ENCODE peak calls at places on chromosomes 16 and 17, in ten cellular contexts. R is iris pigment epithelial cell, G is GF-D8, B is mucosa of descending colon, L is kidney tubule cell, I is NCI-H345, U is neural progenitor cell, J is NCI-H2081, D is adrenal gland, A is NCI-H526 treated with DMSO at 0.1 percent for 48 hours. K is an unnamed sample.

GRCh38 chr16:30902070-30902972 is 5.9 kb downstream of the CTF1 start:
- DNase-seq in R (peak; percentile 67), I (peak; percentile 71), U (peak; percentile 92), J (peak; percentile 46), L (peak; percentile 76), D (peak; percentile 68), A (no peak), G (peak; percentile 39), B (peak; percentile 87), K (peak; percentile 60)

GRCh38 chr17:846901-847777 is 65.0 kb downstream of the MRM3 start:
- DNase-seq in U (peak; percentile 23), R (peak; percentile 68), D (no peak), L (peak; percentile 58), G (no peak), A (no peak), I (no peak), J (no peak), B (no peak), K (peak; percentile 47)

GRCh38 chr17:50506298-50506697 is 1.9 kb upstream of the MYCBPAP start:
- DNase-seq in L (no peak), R (no peak), A (no peak), G (no peak), U (no peak), I (no peak), B (no peak), J (no peak), D (no peak), K (no peak)

GRCh38 chr16:68823401-68823800 is 19.9 kb upstream of the TANGO6 start:
- DNase-seq in B (no peak), J (no peak), U (peak; percentile 60), R (peak; percentile 93), G (no peak), A (no peak), L (peak; percentile 81), D (no peak), I (no peak), K (peak; percentile 70)

GRCh38 chr16:53504161-53504663 is 1.2 kb upstream of the AKTIP start:
- DNase-seq in U (peak; percentile 42), G (no peak), D (peak; percentile 45), L (peak; percentile 82), I (peak; percentile 37), B (peak; percentile 64), J (peak; percentile 3), A (no peak), R (peak; percentile 70), K (peak; percentile 71)

GRCh38 chr17:81710514-81711308 is 1.4 kb upstream of the SLC25A10 start:
- DNase-seq in R (peak; percentile 53), L (peak; percentile 30), D (no peak), U (peak; percentile 49), B (peak; percentile 68), I (no peak), G (peak; percentile 88), J (peak; percentile 88), A (no peak), K (no peak)

GRCh38 chr17:10114931-10115535 is 83.4 kb downstream of the GAS7 start:
- DNase-seq in U (no peak), J (no peak), A (no peak), R (peak; percentile 96), I (no peak), G (peak; percentile 99), D (peak; percentile 92), B (peak; percentile 75), L (peak; percentile 49), K (peak; percentile 87)

GRCh38 chr17:10001296-10001904 is 96.3 kb upstream of the RCVRN start:
- DNase-seq in R (no peak), D (no peak), J (no peak), L (no peak), B (no peak), A (no peak), U (no peak), I (no peak), G (no peak), K (no peak)

K was measured in fibroblast of lung.